ENCODE peak calls at places on chromosomes 7 and 10, in nine cellular contexts. G is WERI-Rb-1; J is astrocyte of the cerebellum; R is caudate nucleus; X is GM18507; E is Calu3; Q is heart left ventricle; W is vagina; B is activated naive CD4-positive, alpha-beta T cell. M is an unnamed sample.

GRCh38 chr7:80187727-80188126 is 53.1 kb downstream of the GNAI1 start:
- DNase-seq in X (no peak), E (no peak), Q (no peak), R (no peak), G (no peak), B (no peak), J (no peak), W (no peak), M (no peak)

GRCh38 chr7:24827027-24827426 is 69.8 kb upstream of the GSDME start:
- DNase-seq in G (no peak), E (no peak), R (no peak), X (no peak), Q (no peak), J (no peak), B (no peak), W (no peak), M (no peak)

GRCh38 chr10:50473756-50474155 is 150.0 kb downstream of the SGMS1 start:
- DNase-seq in G (no peak), E (no peak), J (no peak), R (no peak), W (no peak), B (no peak), X (no peak), Q (no peak), M (no peak)

GRCh38 chr10:31157125-31157983 is 125.7 kb upstream of the ZNF438 start:
- DNase-seq in J (peak; percentile 72), B (no peak), X (no peak), R (no peak), W (no peak), Q (peak; percentile 86), G (no peak), E (no peak), M (no peak)

GRCh38 chr7:27171636-27172387 is 2.3 kb downstream of the HOXA10 start:
- DNase-seq in Q (peak; percentile 45), R (no peak), X (no peak), J (no peak), G (no peak), E (no peak), B (no peak), W (no peak), M (peak; percentile 54)

GRCh38 chr7:122887198-122887597 is 938 bp upstream of the CADPS2 start:
- DNase-seq in J (peak; percentile 32), E (peak; percentile 69), G (peak; percentile 71), W (no peak), Q (peak; percentile 76), X (no peak), B (no peak), R (no peak), M (peak; percentile 76)

GRCh38 chr10:12397147-12397896 is 48.0 kb downstream of the CAMK1D start:
- DNase-seq in Q (no peak), E (no peak), X (no peak), R (no peak), J (no peak), B (no peak), W (no peak), G (no peak), M (no peak)

GRCh38 chr7:26580666-26581065 is 283.7 kb downstream of the SKAP2 start:
- DNase-seq in J (no peak), Q (no peak), E (no peak), G (no peak), X (no peak), W (no peak), R (no peak), B (no peak), M (no peak)

GRCh38 chr10:79322616-79323566 is 24.4 kb upstream of the PPIF start:
- DNase-seq in E (no peak), B (no peak), X (no peak), W (no peak), J (peak; percentile 79), Q (peak; percentile 75), R (no peak), G (no peak), M (peak; percentile 87)

GRCh38 chr10:70222340-70222794 is 10.9 kb downstream of the PPA1 start:
- DNase-seq in B (no peak), G (no peak), E (peak; percentile 83), X (no peak), Q (no peak), R (no peak), J (no peak), W (no peak), M (no peak)

GRCh38 chr7:25861704-25862253 is 290.2 kb upstream of the NFE2L3 start:
- DNase-seq in Q (no peak), B (no peak), W (no peak), E (no peak), R (no peak), J (no peak), G (no peak), X (no peak), M (no peak)

M was measured in spleen.